ENCODE peak calls at places on chromosomes 6 and 20, in five cellular contexts. F, V, Y, Q and D are unnamed samples.

GRCh38 chr6:133041020-133041419 is 200.1 kb upstream of the EYA4 start:
- DNase-seq in F (no peak), V (no peak), Y (no peak), Q (no peak), D (no peak)

GRCh38 chr20:7926767-7927166 is 13.5 kb downstream of the HAO1 start:
- DNase-seq in F (no peak), Q (peak), Y (no peak), V (no peak), D (no peak)

GRCh38 chr20:36969478-36970186 is 18.1 kb upstream of the SAMHD1 start:
- DNase-seq in F (no peak), Q (no peak), V (no peak), Y (no peak), D (no peak)

GRCh38 chr6:163296835-163297519 is 117.5 kb upstream of the QKI start:
- DNase-seq in F (no peak), V (no peak), Y (no peak), Q (no peak), D (no peak)

GRCh38 chr6:70547905-70548304 is 18.8 kb upstream of the SDHAF4 start:
- DNase-seq in Y (no peak), V (no peak), Q (no peak), F (no peak), D (no peak)

GRCh38 chr20:6121504-6121903 is 1.3 kb downstream of the FERMT1 start:
- DNase-seq in Q (peak), Y (no peak), F (no peak), V (no peak), D (no peak)

GRCh38 chr6:100464910-100465700 is at the start of gene SIM1:
- DNase-seq in Y (peak), Q (no peak), V (no peak), F (peak), D (peak)

GRCh38 chr6:21354805-21355238 is 238.7 kb upstream of the SOX4 start:
- DNase-seq in Q (no peak), V (no peak), Y (peak), F (no peak), D (no peak)

GRCh38 chr20:32224463-32224862 is 16.8 kb downstream of the POFUT1 start:
- DNase-seq in Q (no peak), F (no peak), V (no peak), Y (no peak), D (no peak)

GRCh38 chr6:100633096-100633766 is 168.5 kb upstream of the SIM1 start:
- DNase-seq in Q (peak), F (no peak), Y (no peak), V (peak), D (no peak)

GRCh38 chr6:34386316-34387137 is 5.9 kb downstream of the NUDT3 start:
- DNase-seq in Y (no peak), Q (peak), V (peak), F (no peak), D (no peak)

GRCh38 chr20:51695574-51696303 is 72.5 kb downstream of the ATP9A start:
- DNase-seq in Q (peak), V (peak), F (no peak), Y (no peak), D (no peak)

GRCh38 chr20:58542411-58543095 is 27.4 kb upstream of the APCDD1L start:
- DNase-seq in F (no peak), Q (peak), V (no peak), Y (no peak), D (no peak)

GRCh38 chr6:40512340-40512739 is 74.8 kb downstream of the LRFN2 start:
- DNase-seq in Q (no peak), V (no peak), F (no peak), Y (no peak), D (no peak)

GRCh38 chr6:90849686-90850085 is 262.8 kb upstream of the MAP3K7 start:
- DNase-seq in F (no peak), V (no peak), Y (no peak), Q (no peak), D (no peak)

GRCh38 chr6:144284753-144285547 is at the start of gene UTRN:
- DNase-seq in Y (peak), V (peak), F (peak), Q (peak), D (no peak)

GRCh38 chr6:148272084-148272483 is 70.6 kb upstream of the SASH1 start:
- DNase-seq in Y (no peak), V (peak), F (no peak), Q (peak), D (no peak)

GRCh38 chr6:129207832-129208231 is 324.9 kb downstream of the LAMA2 start:
- DNase-seq in Q (peak), F (no peak), Y (no peak), V (no peak), D (no peak)

GRCh38 chr6:127618729-127619128 is 41.8 kb downstream of the C6orf58 start:
- DNase-seq in F (no peak), V (no peak), Q (peak), Y (no peak), D (no peak)

GRCh38 chr6:142854589-142855488 is 90.1 kb downstream of the HIVEP2 start:
- DNase-seq in V (no peak), Y (no peak), Q (no peak), F (no peak), D (no peak)

GRCh38 chr6:42007753-42008528 is 42.4 kb upstream of the TAF8 start:
- DNase-seq in V (no peak), Q (no peak), Y (no peak), F (no peak), D (no peak)

GRCh38 chr20:21182832-21183563 is 57.1 kb downstream of the KIZ start:
- DNase-seq in Y (no peak), V (peak), Q (peak), F (no peak), D (no peak)

GRCh38 chr6:157092736-157093135 is 230.6 kb downstream of the TMEM242 start:
- DNase-seq in V (no peak), Q (no peak), F (no peak), Y (no peak), D (no peak)

GRCh38 chr20:62709537-62709905 is 885 bp downstream of the NTSR1 start:
- DNase-seq in V (no peak), Y (no peak), Q (no peak), F (no peak), D (no peak)

GRCh38 chr20:62706857-62707256 is 1.8 kb upstream of the NTSR1 start:
- DNase-seq in Y (no peak), V (no peak), Q (no peak), F (no peak), D (no peak)

GRCh38 chr20:62708591-62709536 is at the start of gene NTSR1:
- DNase-seq in Q (no peak), Y (no peak), V (no peak), F (no peak), D (peak)

GRCh38 chr20:62707281-62707941 is 1.2 kb upstream of the NTSR1 start:
- DNase-seq in V (no peak), Y (no peak), Q (peak), F (no peak), D (no peak)

DNA sequence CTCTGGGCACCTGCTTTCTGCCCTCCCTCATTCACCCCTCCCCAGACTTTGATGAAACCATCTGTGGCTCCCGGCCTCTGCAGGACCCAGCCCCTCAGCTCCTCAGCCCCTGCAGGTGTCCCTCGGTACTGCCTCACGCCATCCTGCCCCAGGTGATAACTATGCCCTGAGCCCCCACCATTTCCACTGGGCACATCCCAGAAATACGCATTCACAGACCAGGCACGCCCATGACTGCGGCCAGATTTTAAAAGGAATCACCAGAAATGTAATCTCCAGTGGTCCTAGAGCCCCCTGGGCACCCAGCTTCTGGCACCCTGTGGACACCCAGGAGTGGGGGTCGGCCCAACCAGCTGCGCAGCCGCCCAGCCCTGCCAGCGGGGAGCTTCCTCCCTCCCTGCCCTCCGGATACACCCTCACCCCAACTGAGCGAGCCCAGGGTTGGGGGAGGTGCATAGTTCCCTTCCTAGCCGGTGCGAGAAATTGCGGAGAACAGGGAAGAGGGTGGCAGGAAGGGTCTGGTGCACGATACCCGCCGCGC is 585 bp upstream of the NTSR1 start:
- DNase-seq in Y (peak), Q (peak), F (no peak), V (no peak), D (peak)
- TF ChIP-seq CTCF in Y (peak), Q (peak), F (peak), V (peak), D (no peak)

GRCh38 chr6:38943964-38944363 is 104.6 kb upstream of the GLP1R start:
- DNase-seq in Y (no peak), V (no peak), Q (peak), F (no peak), D (no peak)
- TF ChIP-seq CTCF in Y (peak), V (no peak), Q (peak), F (no peak), D (no peak)

GRCh38 chr20:3068986-3069900 is 2.2 kb upstream of the OXT start:
- DNase-seq in F (no peak), V (no peak), Q (peak), Y (peak), D (no peak)
- TF ChIP-seq CTCF in F (peak), V (no peak), Q (peak), Y (peak), D (peak)

GRCh38 chr20:63859166-63859699 is 2.1 kb upstream of the ABHD16B start:
- DNase-seq in V (no peak), Y (peak), F (no peak), Q (no peak), D (no peak)

GRCh38 chr20:63856111-63856511 is 5.2 kb upstream of the ABHD16B start:
- DNase-seq in F (no peak), Q (no peak), V (no peak), Y (peak), D (no peak)

GRCh38 chr20:63857751-63858392 is 3.4 kb upstream of the ABHD16B start:
- DNase-seq in Q (no peak), V (no peak), F (no peak), Y (peak), D (no peak)

GRCh38 chr20:63860325-63861051 is 810 bp upstream of the ABHD16B start:
- DNase-seq in V (no peak), Y (peak), F (no peak), Q (no peak), D (no peak)

GRCh38 chr20:63858393-63859165 is 2.7 kb upstream of the ABHD16B start:
- DNase-seq in Q (no peak), F (no peak), Y (peak), V (peak), D (no peak)
- TF ChIP-seq CTCF in Q (peak), F (peak), Y (no peak), V (peak), D (peak)

DNA sequence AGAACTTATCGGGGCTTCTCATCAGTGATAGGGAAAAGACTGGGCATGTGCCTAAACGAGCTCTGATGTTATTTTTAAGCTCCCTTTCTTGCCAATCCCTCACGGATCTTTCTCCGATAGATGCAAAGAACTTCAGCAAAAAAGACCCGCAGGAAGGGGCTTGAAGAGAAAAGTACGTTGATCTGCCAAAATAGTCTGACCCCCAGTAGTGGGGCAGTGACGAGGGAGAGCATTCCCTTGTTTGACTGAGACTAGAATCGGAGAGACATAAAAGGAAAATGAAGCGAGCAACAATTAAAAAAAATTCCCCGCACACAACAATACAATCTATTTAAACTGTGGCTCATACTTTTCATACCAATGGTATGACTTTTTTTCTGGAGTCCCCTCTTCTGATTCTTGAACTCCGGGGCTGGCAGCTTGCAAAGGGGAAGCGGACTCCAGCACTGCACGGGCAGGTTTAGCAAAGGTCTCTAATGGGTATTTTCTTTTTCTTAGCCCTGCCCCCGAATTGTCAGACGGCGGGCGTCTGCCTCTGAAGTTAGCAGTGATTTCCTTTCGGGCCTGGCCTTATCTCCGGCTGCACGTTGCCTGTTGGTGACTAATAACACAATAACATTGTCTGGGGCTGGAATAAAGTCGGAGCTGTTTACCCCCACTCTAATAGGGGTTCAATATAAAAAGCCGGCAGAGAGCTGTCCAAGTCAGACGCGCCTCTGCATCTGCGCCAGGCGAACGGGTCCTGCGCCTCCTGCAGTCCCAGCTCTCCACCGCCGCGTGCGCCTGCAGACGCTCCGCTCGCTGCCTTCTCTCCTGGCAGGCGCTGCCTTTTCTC is at the start of gene EDN1:
- DNase-seq in V (peak), Q (peak), F (peak), Y (peak), D (no peak)
- TF ChIP-seq CTCF in V (peak), Q (peak), F (peak), Y (peak), D (peak)

DNA sequence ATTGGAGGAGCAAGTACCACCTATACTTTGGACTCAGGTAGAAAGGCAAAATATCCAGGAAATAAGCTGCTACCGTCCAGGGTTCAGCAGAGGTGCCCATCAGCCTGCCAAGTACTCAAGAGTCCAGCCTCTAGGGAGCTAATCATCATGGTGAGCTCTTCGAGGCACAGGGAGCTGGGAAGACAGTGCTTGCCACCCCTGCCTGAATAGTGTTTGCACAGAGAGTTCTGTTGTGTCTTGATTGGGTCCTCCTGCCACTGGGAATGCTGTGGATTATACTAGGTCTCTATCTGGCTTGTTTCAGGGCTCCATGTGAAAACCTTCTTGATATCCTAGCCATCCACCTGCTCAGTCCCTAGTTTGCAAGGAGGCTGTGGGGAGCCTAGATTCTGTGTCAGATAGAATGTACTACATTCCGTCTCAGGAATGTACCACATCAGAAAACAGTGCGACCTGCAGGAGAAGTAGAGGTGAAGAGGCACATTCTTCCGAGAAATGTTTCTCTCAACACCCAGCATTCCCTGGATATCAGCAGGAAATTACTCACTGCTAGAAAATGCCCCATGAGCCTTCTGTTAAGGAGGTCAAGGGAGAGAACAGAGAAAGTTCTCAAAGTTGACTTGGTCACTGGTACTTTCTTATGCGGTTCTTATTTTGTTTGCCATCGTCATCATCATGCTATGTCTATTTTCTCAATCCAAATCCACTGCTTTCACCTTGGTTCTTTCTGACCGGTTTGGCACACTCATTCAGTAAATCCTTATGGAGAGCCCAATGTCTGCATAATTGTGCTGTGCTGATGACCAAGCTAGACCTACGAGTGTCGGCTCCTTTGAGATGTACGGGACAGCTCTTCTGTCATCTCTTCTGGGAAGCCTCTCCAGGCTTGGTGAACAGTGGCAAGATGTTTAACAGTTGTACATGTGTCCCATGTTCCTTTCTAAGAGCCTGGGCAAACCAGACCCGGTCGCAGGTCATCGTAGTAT is 30.7 kb downstream of the PTPN1 start:
- DNase-seq in F (no peak), V (peak), Q (peak), Y (no peak), D (no peak)
- TF ChIP-seq CTCF in F (no peak), V (no peak), Q (no peak), Y (no peak), D (no peak)

DNA sequence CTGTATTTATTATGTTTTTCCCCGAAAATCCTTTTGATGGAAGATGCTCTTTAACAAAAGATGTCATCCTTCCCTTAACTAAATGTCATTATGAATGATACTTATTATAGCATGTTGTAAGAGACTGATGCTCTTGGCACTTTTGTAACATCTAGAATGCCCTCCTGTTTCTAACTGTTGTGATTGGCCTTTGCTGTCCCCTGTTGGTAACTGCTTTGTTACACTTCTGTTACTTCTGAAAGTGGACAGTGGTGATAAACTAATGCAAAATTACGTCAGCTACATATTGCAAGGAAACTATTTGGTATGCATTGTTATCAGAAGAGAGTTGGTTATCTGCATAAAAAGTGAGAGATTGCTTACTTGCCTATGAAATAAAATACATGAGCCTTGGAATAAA is 5.8 kb downstream of the TTK start:
- DNase-seq in V (no peak), F (no peak), Y (no peak), Q (no peak), D (no peak)
- TF ChIP-seq CTCF in V (no peak), F (no peak), Y (no peak), Q (peak), D (no peak)

DNA sequence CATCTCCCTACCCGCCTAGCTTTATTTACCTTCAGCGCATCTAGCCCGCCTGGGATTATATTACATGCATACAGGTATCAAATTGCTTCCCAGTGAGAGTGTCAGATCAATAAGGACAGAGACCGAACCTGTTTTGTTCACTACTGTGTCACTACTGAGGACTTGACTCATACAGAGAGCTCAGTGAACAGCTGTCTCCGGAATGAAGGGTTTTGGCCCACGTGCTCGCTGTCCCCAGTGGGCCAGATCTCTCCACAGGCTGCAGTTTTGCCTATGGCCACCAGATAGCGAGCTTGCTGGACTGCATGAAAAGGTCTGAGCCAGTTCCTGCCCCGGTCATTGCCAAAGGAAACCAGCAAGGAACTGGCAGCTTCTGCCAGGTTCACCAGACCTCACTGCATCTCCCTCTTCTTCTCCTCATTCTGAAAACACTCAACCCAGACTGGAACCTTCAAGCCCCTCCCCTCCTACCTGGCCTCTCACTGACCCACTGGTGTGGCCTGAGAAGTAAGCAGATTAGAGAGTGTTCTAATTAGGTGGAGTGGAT is 150.8 kb downstream of the ZMYND8 start:
- DNase-seq in V (peak), Q (peak), Y (peak), F (peak), D (no peak)
- TF ChIP-seq CTCF in V (peak), Q (peak), Y (peak), F (peak), D (peak)

DNA sequence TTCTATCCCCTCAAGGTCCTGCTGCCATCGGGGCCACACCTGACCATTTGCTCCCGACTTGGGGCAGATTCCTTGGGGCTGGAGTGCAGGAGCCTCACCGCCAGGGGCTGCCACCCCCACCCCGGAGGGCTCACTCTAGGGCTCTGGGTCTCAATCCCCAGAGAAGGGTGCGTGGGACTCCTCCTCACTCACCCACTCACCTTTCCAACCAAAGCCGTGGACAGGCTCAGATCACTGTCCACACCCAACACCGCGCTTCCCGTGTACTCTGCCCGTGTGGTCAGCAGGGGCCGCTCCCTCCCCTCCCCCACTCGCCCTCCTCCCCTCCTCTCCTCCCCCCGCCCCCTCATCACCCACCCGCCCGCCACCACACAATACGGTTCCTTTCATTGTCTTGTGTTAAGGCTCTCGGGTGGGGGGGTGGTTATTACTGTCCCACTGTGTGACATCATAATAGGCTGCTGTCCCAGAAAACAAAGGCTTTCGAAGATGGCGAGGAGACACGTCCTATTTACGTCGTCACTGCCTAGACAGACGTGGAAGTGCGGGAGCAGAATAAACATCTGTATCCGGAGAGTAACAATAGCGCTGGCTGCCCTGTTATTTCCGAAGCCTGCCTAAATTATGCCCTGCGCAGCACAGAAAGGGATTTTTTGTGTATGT is 85.8 kb downstream of the YTHDF1 start:
- DNase-seq in V (no peak), F (no peak), Q (no peak), Y (no peak), D (no peak)
- TF ChIP-seq CTCF in V (no peak), F (no peak), Q (no peak), Y (no peak), D (no peak)

GRCh38 chr6:54737247-54737646 is 109.3 kb upstream of the FAM83B start:
- DNase-seq in V (no peak), F (no peak), Q (no peak), Y (peak), D (no peak)
- TF ChIP-seq CTCF in V (peak), F (peak), Q (peak), Y (peak), D (peak)